ENCODE peak calls at places on chromosomes 3 and 15, in six cellular contexts. H is NCI-H524, S is NCI-H1092 treated with DMSO at 0.1 percent for 48 hours, L is GM23338, I is esophagus squamous epithelium, U is HFFc6. O is an unnamed sample.

GRCh38 chr3:34634939-34635338 is 836.5 kb downstream of the PDCD6IP start:
- DNase-seq in S (no peak), U (no peak), H (no peak), L (no peak), I (no peak), O (no peak)

GRCh38 chr3:175002732-175003143 is 143.6 kb downstream of the NAALADL2 start:
- DNase-seq in S (no peak), H (no peak), U (peak), L (no peak), I (no peak), O (no peak)

GRCh38 chr3:45541326-45542321 is 52.9 kb upstream of the LIMD1 start:
- DNase-seq in I (no peak), U (no peak), S (no peak), H (no peak), L (no peak), O (no peak)

GRCh38 chr3:127410137-127410488 is 122.3 kb upstream of the PRR20G start:
- DNase-seq in H (no peak), S (no peak), L (no peak), U (no peak), I (no peak), O (no peak)

GRCh38 chr15:82139823-82140268 is 94.0 kb upstream of the MEX3B start:
- DNase-seq in H (peak), U (peak), L (peak), I (no peak), S (peak), O (no peak)

GRCh38 chr3:76756578-76756977 is 283.3 kb upstream of the ROBO2 start:
- DNase-seq in S (no peak), U (no peak), H (peak), I (no peak), L (no peak), O (no peak)

GRCh38 chr3:123076496-123077418 is 9.9 kb downstream of the PDIA5 start:
- DNase-seq in L (no peak), I (no peak), H (peak), U (no peak), S (peak), O (no peak)

GRCh38 chr3:182908471-182908870 is 71.9 kb downstream of the DCUN1D1 start:
- DNase-seq in S (no peak), L (no peak), U (no peak), H (no peak), I (no peak), O (no peak)

GRCh38 chr3:117348881-117349280 is 639.3 kb downstream of the TUSC7 start:
- DNase-seq in I (no peak), H (no peak), S (no peak), U (no peak), L (no peak), O (no peak)

GRCh38 chr3:96931491-96931890 is 117.1 kb downstream of the EPHA6 start:
- DNase-seq in U (no peak), L (no peak), H (peak), S (peak), I (no peak), O (no peak)

GRCh38 chr3:24678021-24678420 is 183.4 kb upstream of the THRB start:
- DNase-seq in U (no peak), S (no peak), L (no peak), H (no peak), I (no peak), O (no peak)

GRCh38 chr3:49721165-49721860 is 1.8 kb upstream of the AMIGO3 start:
- DNase-seq in S (no peak), I (no peak), H (no peak), L (no peak), U (no peak), O (no peak)

GRCh38 chr3:177553586-177553985 is 356.3 kb upstream of the TBL1XR1 start:
- DNase-seq in L (no peak), I (no peak), U (no peak), S (peak), H (no peak), O (no peak)

GRCh38 chr3:190321789-190322603 is at the start of gene CLDN1:
- DNase-seq in S (peak), H (peak), L (peak), U (peak), I (peak), O (peak)

GRCh38 chr3:182241777-182242556 is 530.2 kb downstream of the SOX2 start:
- DNase-seq in H (no peak), S (no peak), L (no peak), U (no peak), I (no peak), O (no peak)

GRCh38 chr15:100094127-100094510 is 247.7 kb downstream of the ADAMTS17 start:
- DNase-seq in H (no peak), U (no peak), S (no peak), L (no peak), I (no peak), O (no peak)

GRCh38 chr3:194632983-194633348 is 253 bp downstream of the TMEM44 start:
- DNase-seq in S (peak), I (no peak), U (no peak), H (peak), L (no peak), O (peak)

GRCh38 chr15:89376441-89376840 is 41.8 kb upstream of the POLG start:
- DNase-seq in I (no peak), H (no peak), S (no peak), U (no peak), L (no peak), O (no peak)

GRCh38 chr15:47003568-47003967 is 713.7 kb upstream of the SEMA6D start:
- DNase-seq in S (no peak), H (no peak), I (no peak), U (no peak), L (no peak), O (no peak)

GRCh38 chr15:44662478-44663409 is 718 bp downstream of the SPG11 start:
- DNase-seq in H (peak), L (peak), I (peak), U (peak), S (peak), O (peak)

GRCh38 chr3:173275740-173276139 is 121.8 kb upstream of the NLGN1 start:
- DNase-seq in U (no peak), L (peak), H (no peak), S (no peak), I (no peak), O (no peak)

GRCh38 chr3:71022552-71023335 is 560.8 kb downstream of the FOXP1 start:
- DNase-seq in H (no peak), L (peak), S (no peak), U (peak), I (no peak), O (peak)

GRCh38 chr3:102122527-102122926 is 273.2 kb downstream of the NFKBIZ start:
- DNase-seq in U (no peak), S (no peak), L (no peak), H (no peak), I (no peak), O (no peak)

GRCh38 chr15:72175186-72176044 is 22.2 kb downstream of the GRAMD2A start:
- DNase-seq in L (no peak), I (no peak), U (no peak), H (no peak), S (no peak), O (no peak)

GRCh38 chr3:111850481-111850880 is 8.6 kb upstream of the PHLDB2 start:
- DNase-seq in L (no peak), I (no peak), S (no peak), H (no peak), U (peak), O (no peak)

GRCh38 chr3:174243194-174243593 is 615.9 kb upstream of the NAALADL2 start:
- DNase-seq in U (no peak), S (no peak), L (no peak), H (no peak), I (no peak), O (no peak)

GRCh38 chr3:15563190-15563589 is 38.2 kb downstream of the HACL1 start:
- DNase-seq in U (no peak), I (no peak), L (no peak), H (no peak), S (no peak), O (no peak)

GRCh38 chr3:32453346-32453745 is 49.3 kb downstream of the CMTM6 start:
- DNase-seq in I (no peak), H (no peak), S (no peak), L (no peak), U (peak), O (no peak)

GRCh38 chr3:155960060-155960459 is 89.6 kb downstream of the GMPS start:
- DNase-seq in U (peak), S (no peak), H (no peak), I (no peak), L (no peak), O (no peak)

GRCh38 chr3:72604287-72604686 is 244.0 kb downstream of the SHQ1 start:
- DNase-seq in I (no peak), H (no peak), U (no peak), L (no peak), S (no peak), O (no peak)

GRCh38 chr3:72401005-72401404 is 447.2 kb downstream of the SHQ1 start:
- DNase-seq in U (no peak), H (no peak), S (no peak), I (no peak), L (no peak), O (no peak)

GRCh38 chr3:128549283-128550112 is 56.5 kb upstream of the GATA2 start:
- DNase-seq in H (no peak), U (peak), I (no peak), S (no peak), L (no peak), O (no peak)

GRCh38 chr3:187960820-187961219 is 193.1 kb upstream of the LPP start:
- DNase-seq in U (no peak), S (no peak), I (no peak), H (no peak), L (no peak), O (no peak)

GRCh38 chr15:85766007-85766831 is 28.5 kb downstream of the KLHL25 start:
- DNase-seq in L (no peak), S (no peak), H (no peak), U (no peak), I (no peak), O (peak)

GRCh38 chr3:184525337-184526157 is 36.0 kb upstream of the EPHB3 start:
- DNase-seq in I (no peak), H (peak), L (peak), U (no peak), S (no peak), O (no peak)

GRCh38 chr3:193776626-193777025 is 183.6 kb downstream of the OPA1 start:
- DNase-seq in L (no peak), I (no peak), H (no peak), U (no peak), S (no peak), O (no peak)

GRCh38 chr3:14879161-14879888 is 60.6 kb downstream of the FGD5 start:
- DNase-seq in I (no peak), S (no peak), L (peak), U (no peak), H (peak), O (no peak)

O was measured in WERI-Rb-1.